ENCODE peak calls at places on chromosomes 2 and 18, in six cellular contexts. U, P, K, W, X and F are unnamed samples.

GRCh38 chr2:12318427-12319057 is 398.2 kb upstream of the TRIB2 start:
- DNase-seq in U (no peak), P (peak), K (no peak), W (peak), X (peak), F (no peak)

GRCh38 chr2:238278626-238279323 is 9.6 kb downstream of the PER2 start:
- DNase-seq in U (no peak), P (no peak), K (no peak), W (no peak), X (no peak), F (no peak)

GRCh38 chr18:46155652-46156051 is 51.5 kb downstream of the HAUS1 start:
- DNase-seq in U (peak), P (peak), K (peak), W (peak), X (peak), F (peak)

GRCh38 chr2:50782543-50782942 is 249.4 kb downstream of the NRXN1 start:
- DNase-seq in U (no peak), P (no peak), K (no peak), W (no peak), X (no peak), F (no peak)

GRCh38 chr2:111900859-111901258 is 2.5 kb downstream of the MERTK start:
- DNase-seq in U (peak), P (no peak), K (no peak), W (no peak), X (peak), F (no peak)

GRCh38 chr18:26418225-26418624 is 130.1 kb downstream of the KCTD1 start:
- DNase-seq in U (no peak), P (no peak), K (no peak), W (no peak), X (no peak), F (no peak)

GRCh38 chr2:220006152-220006551 is 378.7 kb downstream of the SLC4A3 start:
- DNase-seq in U (no peak), P (no peak), K (no peak), W (peak), X (no peak), F (no peak)

GRCh38 chr2:238422285-238422684 is 4.4 kb upstream of the ASB1 start:
- DNase-seq in U (no peak), P (no peak), K (no peak), W (no peak), X (no peak), F (no peak)

GRCh38 chr2:149885946-149886345 is 298.4 kb upstream of the MMADHC start:
- DNase-seq in U (no peak), P (no peak), K (no peak), W (no peak), X (no peak), F (no peak)

GRCh38 chr18:58455318-58455950 is 173.5 kb downstream of the ALPK2 start:
- DNase-seq in U (no peak), P (no peak), K (no peak), W (no peak), X (no peak), F (no peak)

GRCh38 chr2:31380243-31380642 is 34.3 kb downstream of the XDH start:
- DNase-seq in U (no peak), P (no peak), K (no peak), W (no peak), X (no peak), F (no peak)

GRCh38 chr18:77078671-77079070 is 53.9 kb downstream of the MBP start:
- DNase-seq in U (no peak), P (no peak), K (no peak), W (no peak), X (no peak), F (no peak)

GRCh38 chr18:4831791-4832375 is 365.2 kb downstream of the AKAIN1 start:
- DNase-seq in U (peak), P (no peak), K (no peak), W (no peak), X (no peak), F (no peak)

GRCh38 chr2:190963088-190963487 is 50.9 kb downstream of the STAT1 start:
- DNase-seq in U (no peak), P (no peak), K (no peak), W (no peak), X (no peak), F (no peak)

GRCh38 chr18:13239557-13239956 is 21.0 kb downstream of the LDLRAD4 start:
- DNase-seq in U (no peak), P (no peak), K (no peak), W (no peak), X (no peak), F (no peak)

GRCh38 chr2:197121255-197121654 is 189.3 kb downstream of the ANKRD44 start:
- DNase-seq in U (no peak), P (no peak), K (no peak), W (no peak), X (no peak), F (no peak)

GRCh38 chr2:231648579-231649174 is 56.0 kb downstream of the TEX44 start:
- DNase-seq in U (peak), P (no peak), K (peak), W (no peak), X (no peak), F (peak)

GRCh38 chr18:395481-396250 is 104.8 kb downstream of the COLEC12 start:
- DNase-seq in U (no peak), P (peak), K (no peak), W (peak), X (no peak), F (no peak)

GRCh38 chr2:217805679-217806479 is 196.9 kb downstream of the TNS1 start:
- DNase-seq in U (no peak), P (no peak), K (no peak), W (no peak), X (no peak), F (no peak)

GRCh38 chr2:117199511-117199910 is 615.0 kb upstream of the DDX18 start:
- DNase-seq in U (no peak), P (no peak), K (no peak), W (no peak), X (no peak), F (no peak)

GRCh38 chr18:54359233-54359632 is 1.5 kb downstream of the C18orf54 start:
- DNase-seq in U (no peak), P (no peak), K (no peak), W (no peak), X (no peak), F (no peak)

GRCh38 chr2:189580267-189580661 is 322 bp downstream of the SLC40A1 start:
- DNase-seq in U (peak), P (no peak), K (peak), W (no peak), X (peak), F (peak)

GRCh38 chr2:142824756-142825155 is 52.7 kb upstream of the KYNU start:
- DNase-seq in U (no peak), P (no peak), K (no peak), W (no peak), X (no peak), F (no peak)

GRCh38 chr2:178553047-178553446 is 72.8 kb downstream of the PLEKHA3 start:
- DNase-seq in U (no peak), P (peak), K (no peak), W (peak), X (peak), F (no peak)

GRCh38 chr18:51522821-51523220 is 325.3 kb upstream of the MEX3C start:
- DNase-seq in U (no peak), P (no peak), K (no peak), W (no peak), X (no peak), F (no peak)

GRCh38 chr2:200383380-200384110 is 77.1 kb downstream of the SPATS2L start:
- DNase-seq in U (no peak), P (no peak), K (no peak), W (peak), X (peak), F (no peak)

GRCh38 chr2:59025157-59025757 is 784.1 kb upstream of the FANCL start:
- DNase-seq in U (peak), P (no peak), K (no peak), W (no peak), X (peak), F (no peak)

GRCh38 chr18:48953096-48953706 is 2.4 kb upstream of the SMAD7 start:
- DNase-seq in U (no peak), P (no peak), K (no peak), W (no peak), X (no peak), F (no peak)